ENCODE peak calls at places on chromosome 4, in ten cellular contexts. P is Calu3, U is fibroblast of mammary gland, I is neural crest cell, Q is HCT116, B is upper lobe of right lung, O is Peyer's patch, R is HFF-Myc, Z is brain microvascular endothelial cell, A is uterus. F is an unnamed sample.

GRCh38 chr4:34974313-34974680 is 1270.0 kb downstream of the ARAP2 start:
- DNase-seq in B (no peak), Q (no peak), U (no peak), O (no peak), Z (no peak), A (no peak), P (no peak), R (no peak), I (no peak), F (no peak)

GRCh38 chr4:4755306-4755705 is 104.2 kb upstream of the MSX1 start:
- DNase-seq in U (no peak), B (peak), A (no peak), Q (no peak), I (no peak), O (no peak), P (no peak), Z (no peak), R (no peak), F (no peak)

GRCh38 chr4:8112672-8113071 is 45.9 kb downstream of the ABLIM2 start:
- DNase-seq in I (no peak), P (no peak), U (no peak), R (no peak), A (no peak), B (no peak), O (no peak), Q (no peak), Z (no peak), F (no peak)

GRCh38 chr4:58093352-58093751 is 983.2 kb upstream of the IGFBP7 start:
- DNase-seq in O (no peak), R (no peak), A (no peak), I (no peak), Z (no peak), U (no peak), P (no peak), B (no peak), Q (no peak), F (no peak)

GRCh38 chr4:55396305-55397023 is 707 bp downstream of the TMEM165 start:
- DNase-seq in Q (no peak), I (peak), U (peak), P (peak), A (peak), R (no peak), B (peak), O (peak), Z (no peak), F (peak)

GRCh38 chr4:111689731-111690130 is 455.5 kb upstream of the FAM241A start:
- DNase-seq in O (no peak), R (no peak), Z (no peak), B (no peak), U (peak), A (no peak), P (no peak), Q (no peak), I (no peak), F (no peak)

GRCh38 chr4:1395941-1396805 is 10.1 kb downstream of the NKX1-1 start:
- DNase-seq in U (no peak), P (no peak), O (no peak), Z (no peak), A (no peak), R (no peak), I (no peak), B (peak), Q (no peak), F (no peak)

GRCh38 chr4:183517781-183518180 is 12.9 kb downstream of the ING2 start:
- DNase-seq in Q (no peak), A (no peak), R (no peak), O (no peak), Z (no peak), B (no peak), I (no peak), P (no peak), U (no peak), F (no peak)

GRCh38 chr4:173273956-173274355 is 60.2 kb downstream of the HMGB2 start:
- DNase-seq in A (no peak), I (no peak), O (no peak), Q (no peak), P (no peak), R (no peak), U (peak), Z (no peak), B (no peak), F (no peak)

GRCh38 chr4:37976991-37977470 is 16.8 kb downstream of the PTTG2 start:
- DNase-seq in O (peak), A (peak), Z (no peak), P (peak), Q (peak), R (no peak), I (peak), B (peak), U (peak), F (peak)
- TF ChIP-seq CTCF in O (no peak), A (no peak), Z (no peak), P (no peak), Q (no peak), R (no peak), I (peak), B (no peak), U (no peak), F (no peak)

DNA sequence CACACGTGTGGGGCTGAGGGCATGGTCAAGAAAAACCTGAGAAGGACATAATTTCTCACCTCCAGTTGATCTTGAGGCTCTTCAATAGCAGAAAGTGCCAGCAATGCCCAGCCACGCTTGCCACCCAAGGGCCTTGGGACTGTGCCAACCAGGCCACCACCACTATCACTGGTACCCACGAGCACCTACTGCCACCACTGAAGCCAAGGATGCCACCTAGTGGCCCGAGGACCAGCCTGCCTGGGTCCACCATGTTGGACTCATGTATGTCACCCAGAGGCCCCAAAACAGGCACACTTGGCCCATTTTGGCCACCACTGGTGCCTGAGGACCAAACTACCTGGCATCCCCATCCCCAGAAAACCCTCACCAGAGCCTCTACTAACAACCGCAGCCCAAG is 191.8 kb downstream of the ADAM29 start:
- DNase-seq in I (no peak), A (no peak), B (no peak), Z (no peak), P (no peak), O (no peak), R (no peak), Q (no peak), U (no peak), F (no peak)
- TF ChIP-seq CTCF in I (no peak), A (no peak), B (no peak), Z (no peak), P (no peak), O (no peak), R (no peak), Q (peak), U (no peak), F (no peak)

GRCh38 chr4:144575181-144575580 is 70.8 kb upstream of the HHIP start:
- DNase-seq in R (no peak), Z (no peak), P (no peak), Q (no peak), I (no peak), U (peak), A (no peak), B (no peak), O (no peak), F (no peak)
- TF ChIP-seq CTCF in R (no peak), Z (peak), P (no peak), Q (no peak), I (peak), U (peak), A (no peak), B (no peak), O (no peak), F (no peak)

GRCh38 chr4:164488114-164488513 is 265.8 kb upstream of the SMIM31 start:
- DNase-seq in Q (no peak), U (no peak), P (no peak), I (no peak), Z (no peak), O (no peak), R (no peak), A (no peak), B (no peak), F (no peak)
- TF ChIP-seq CTCF in Q (no peak), U (no peak), P (no peak), I (no peak), Z (no peak), O (no peak), R (no peak), A (no peak), B (no peak), F (no peak)

GRCh38 chr4:135672202-135672601 is 1470.6 kb upstream of the PABPC4L start:
- DNase-seq in B (no peak), A (no peak), P (no peak), U (no peak), Z (no peak), I (no peak), R (no peak), O (no peak), Q (no peak), F (no peak)

GRCh38 chr4:135670548-135670947 is 1469.0 kb upstream of the PABPC4L start:
- DNase-seq in U (no peak), B (no peak), P (no peak), R (no peak), I (no peak), Q (no peak), Z (no peak), O (no peak), A (no peak), F (no peak)
- TF ChIP-seq CTCF in U (no peak), B (no peak), P (no peak), R (no peak), I (no peak), Q (peak), Z (no peak), O (no peak), A (no peak), F (no peak)

F was measured in natural killer cell.